ENCODE peak calls at places on chromosomes 2 and 18, in four cellular contexts. M is AG10803, R is thoracic aorta, N is endodermal cell. H is an unnamed sample.

GRCh38 chr2:223469270-223470057 is 132.7 kb downstream of the SCG2 start:
- DNase-seq in R (peak), M (peak), N (no peak), H (peak)

GRCh38 chr2:27776097-27776496 is 4.6 kb downstream of the MRPL33 start:
- DNase-seq in M (peak), R (no peak), N (no peak), H (no peak)

GRCh38 chr2:58939388-58939787 is 698.3 kb upstream of the FANCL start:
- DNase-seq in M (peak), R (no peak), N (no peak), H (no peak)

GRCh38 chr18:22695674-22696073 is 237.5 kb upstream of the RBBP8 start:
- DNase-seq in M (no peak), R (no peak), N (no peak), H (no peak)

GRCh38 chr2:195051401-195051800 is 605.6 kb upstream of the SLC39A10 start:
- DNase-seq in M (no peak), N (no peak), R (no peak), H (peak)

GRCh38 chr2:158998486-158999248 is 30.2 kb downstream of the TANC1 start:
- DNase-seq in M (peak), R (peak), N (no peak), H (no peak)

GRCh38 chr2:233977296-233977837 is 60.2 kb downstream of the TRPM8 start:
- DNase-seq in N (peak), R (no peak), M (no peak), H (no peak)

GRCh38 chr2:99169534-99169933 is 11.3 kb downstream of the MITD1 start:
- DNase-seq in R (no peak), M (no peak), N (no peak), H (no peak)

GRCh38 chr2:30136729-30137444 is 9.9 kb upstream of the YPEL5 start:
- DNase-seq in N (no peak), R (no peak), M (no peak), H (no peak)

GRCh38 chr2:238106698-238107524 is 6.8 kb downstream of the ESPNL start:
- DNase-seq in M (no peak), N (peak), R (no peak), H (no peak)

GRCh38 chr2:238104521-238105311 is 4.6 kb downstream of the ESPNL start:
- DNase-seq in M (no peak), N (peak), R (no peak), H (no peak)

GRCh38 chr2:238106339-238106697 is 6.2 kb downstream of the ESPNL start:
- DNase-seq in N (peak), R (no peak), M (no peak), H (no peak)

GRCh38 chr2:238104071-238104511 is 4.0 kb downstream of the ESPNL start:
- DNase-seq in N (peak), M (no peak), R (no peak), H (no peak)

DNA sequence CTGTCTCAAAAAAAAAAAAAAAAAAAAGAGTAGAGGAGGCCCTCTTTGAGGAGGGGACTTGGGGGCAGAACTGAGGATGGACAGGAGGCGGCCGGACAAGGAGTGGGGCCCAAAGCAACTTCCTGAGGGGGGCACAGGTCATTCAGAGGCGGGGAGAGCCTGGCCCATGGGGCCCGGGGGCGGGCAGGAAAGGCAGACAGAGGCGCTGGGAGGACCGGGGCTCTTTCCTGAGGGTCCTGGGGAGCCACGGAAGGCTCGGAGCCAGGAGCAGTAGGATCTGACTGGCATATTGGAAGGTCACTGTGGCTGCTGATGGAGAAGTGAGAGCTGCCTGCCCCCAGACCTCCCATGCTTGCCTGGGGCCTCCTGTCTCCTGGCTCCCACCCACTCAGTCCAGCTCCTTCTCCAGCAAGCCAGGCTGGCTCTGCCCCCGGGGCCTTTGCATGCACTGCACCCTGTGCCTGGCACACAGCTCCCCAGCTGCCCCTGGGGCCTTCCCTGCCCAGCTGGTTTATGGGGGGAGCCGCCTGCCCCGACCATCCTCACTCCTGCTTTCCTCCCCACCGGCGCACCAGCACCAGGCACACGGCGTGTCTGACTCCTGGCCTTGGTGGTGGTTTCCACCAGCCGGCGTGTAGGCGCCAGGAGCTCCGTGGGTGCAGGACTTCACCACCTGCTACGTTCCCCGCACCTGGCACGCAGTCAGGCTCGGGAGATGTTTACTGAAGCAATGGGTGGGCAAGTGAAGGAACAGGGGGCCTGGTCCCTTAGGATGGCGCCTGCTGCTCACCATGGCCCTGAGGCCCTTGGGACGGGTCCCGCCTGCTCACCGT is 5.6 kb downstream of the ESPNL start:
- DNase-seq in N (peak), R (peak), M (no peak), H (no peak)
- H3K4me3 ChIP-seq in N (no peak), R (no peak), M (no peak), H (no peak)

GRCh38 chr2:208265807-208266640 is at the start of gene PIKFYVE:
- DNase-seq in R (peak), N (peak), M (peak), H (peak)
- TF ChIP-seq CTCF in R (no peak), N (no peak), M (no peak), H (no peak)

GRCh38 chr18:3256693-3257626 is 5.0 kb upstream of the MYL12B start:
- DNase-seq in R (no peak), M (peak), N (no peak), H (peak)
- H3K4me3 ChIP-seq in R (peak), M (no peak), N (peak), H (no peak)

GRCh38 chr2:82344670-82345069 is 2040.1 kb upstream of the LRRTM1 start:
- DNase-seq in N (peak), R (no peak), M (no peak), H (no peak)
- TF ChIP-seq CTCF in N (peak), R (no peak), M (no peak), H (no peak)

GRCh38 chr2:23708771-23709170 is 218.2 kb downstream of the ATAD2B start:
- DNase-seq in N (no peak), M (no peak), R (no peak), H (no peak)

GRCh38 chr2:23706613-23707078 is 220.3 kb downstream of the ATAD2B start:
- DNase-seq in N (no peak), M (no peak), R (no peak), H (no peak)

GRCh38 chr2:23707096-23707495 is 219.8 kb downstream of the ATAD2B start:
- DNase-seq in M (no peak), N (no peak), R (no peak), H (no peak)

GRCh38 chr2:23703583-23704385 is 223.1 kb downstream of the ATAD2B start:
- DNase-seq in R (no peak), N (peak), M (peak), H (peak)

DNA sequence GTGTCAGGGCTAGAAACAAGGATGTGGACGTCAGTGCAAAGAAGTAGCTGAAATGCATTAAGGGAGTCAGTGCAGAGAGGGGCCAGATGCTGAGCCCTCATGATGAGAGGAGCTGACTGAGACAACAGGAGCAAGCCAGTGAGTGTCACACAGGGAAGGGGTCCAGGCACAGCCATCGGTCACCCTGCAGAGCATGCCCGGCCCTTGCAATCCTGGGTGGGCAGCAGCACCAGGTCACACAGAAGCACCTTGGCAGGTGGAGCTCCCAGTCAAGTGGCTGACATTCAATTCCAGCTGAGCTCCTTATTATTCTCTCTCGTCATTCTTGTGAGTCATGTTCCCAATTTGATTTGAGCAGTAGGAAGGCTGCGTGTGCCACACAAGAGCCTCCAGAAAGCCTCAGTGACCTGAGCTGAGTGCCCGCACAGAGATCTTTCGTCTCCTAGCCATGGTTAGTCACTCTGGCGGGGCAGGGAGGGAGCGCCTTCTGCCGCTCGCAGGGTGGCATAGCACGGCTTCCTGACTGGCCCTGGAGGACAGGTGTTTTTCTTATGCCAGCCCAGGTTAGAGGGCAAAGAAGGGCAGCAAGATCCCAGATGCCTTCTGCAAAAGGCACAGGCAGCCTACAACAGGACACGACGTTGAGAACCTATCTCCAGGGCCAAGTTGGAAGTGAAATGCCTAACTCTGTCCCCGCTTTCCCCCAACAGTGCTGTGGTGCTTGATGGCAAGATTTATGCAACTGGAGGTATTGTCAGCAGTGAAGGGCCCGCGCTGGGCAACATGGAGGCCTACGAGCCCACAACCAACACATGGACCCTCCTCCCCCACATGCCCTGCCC is 220.9 kb downstream of the ATAD2B start:
- DNase-seq in M (no peak), N (peak), R (no peak), H (no peak)
- H3K4me3 ChIP-seq in M (no peak), N (no peak), R (no peak), H (no peak)

GRCh38 chr2:190327995-190328394 is 8.4 kb upstream of the HIBCH start:
- DNase-seq in N (no peak), R (no peak), M (no peak), H (no peak)

GRCh38 chr2:190325588-190325987 is 6.0 kb upstream of the HIBCH start:
- DNase-seq in N (no peak), M (no peak), R (no peak), H (no peak)

GRCh38 chr2:190333928-190334327 is 9.5 kb upstream of the INPP1 start:
- DNase-seq in N (no peak), R (no peak), M (no peak), H (no peak)

GRCh38 chr2:190333395-190333794 is 10.0 kb upstream of the INPP1 start:
- DNase-seq in M (no peak), N (no peak), R (no peak), H (no peak)

GRCh38 chr2:190328748-190329147 is 9.1 kb upstream of the HIBCH start:
- DNase-seq in N (no peak), R (no peak), M (peak), H (peak)
- TF ChIP-seq CTCF in N (peak), R (no peak), M (peak), H (peak)

GRCh38 chr18:32734442-32734841 is 38.4 kb downstream of the KLHL14 start:
- DNase-seq in M (no peak), R (no peak), N (no peak), H (no peak)

GRCh38 chr18:32732165-32732564 is 40.7 kb downstream of the KLHL14 start:
- DNase-seq in N (no peak), M (no peak), R (no peak), H (no peak)

GRCh38 chr18:32735781-32736180 is 37.0 kb downstream of the KLHL14 start:
- DNase-seq in N (no peak), R (no peak), M (peak), H (no peak)

GRCh38 chr18:32730620-32731021 is 42.2 kb downstream of the KLHL14 start:
- DNase-seq in R (no peak), M (peak), N (no peak), H (peak)

GRCh38 chr18:32730068-32730467 is 42.8 kb downstream of the KLHL14 start:
- DNase-seq in M (no peak), N (no peak), R (no peak), H (no peak)
- H3K4me3 ChIP-seq in M (peak), N (no peak), R (peak), H (peak)

GRCh38 chr2:62016957-62017356 is 111.5 kb downstream of the COMMD1 start:
- DNase-seq in R (no peak), N (no peak), M (no peak), H (no peak)

GRCh38 chr2:62010632-62011276 is 105.3 kb downstream of the COMMD1 start:
- DNase-seq in M (no peak), N (no peak), R (no peak), H (no peak)

GRCh38 chr2:62014102-62014501 is 108.6 kb downstream of the COMMD1 start:
- DNase-seq in R (peak), N (no peak), M (peak), H (peak)
- TF ChIP-seq CTCF in R (peak), N (peak), M (peak), H (peak)

DNA sequence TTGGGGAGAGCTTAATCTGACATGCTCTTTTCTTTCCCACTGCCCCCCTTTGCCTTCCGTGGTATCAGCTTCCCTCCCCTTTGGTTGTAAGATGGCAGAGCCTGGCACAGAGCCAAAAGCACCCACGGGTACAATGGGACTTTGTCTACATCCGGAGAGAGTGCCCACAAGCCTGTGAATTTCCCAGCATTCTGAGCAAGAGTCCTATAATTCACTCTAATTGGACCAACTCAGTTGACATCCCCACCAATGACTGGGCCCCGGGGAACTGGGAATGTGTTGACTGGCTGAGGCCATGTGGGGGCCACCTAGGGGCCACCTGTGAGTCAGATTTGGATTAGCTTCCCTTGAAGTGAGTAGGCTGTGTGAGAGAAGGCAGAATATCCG is 20.1 kb upstream of the C2orf72 start:
- DNase-seq in R (no peak), N (no peak), M (no peak), H (no peak)
- H3K4me3 ChIP-seq in R (no peak), N (no peak), M (no peak), H (no peak)

GRCh38 chr18:54335638-54336173 is 22.0 kb downstream of the STARD6 start:
- DNase-seq in N (no peak), M (no peak), R (no peak), H (no peak)

GRCh38 chr18:54329787-54330186 is 27.9 kb downstream of the STARD6 start:
- DNase-seq in N (no peak), M (no peak), R (no peak), H (no peak)

GRCh38 chr18:54327818-54328217 is 29.8 kb downstream of the STARD6 start:
- DNase-seq in N (no peak), M (no peak), R (no peak), H (no peak)

GRCh38 chr18:54330768-54331548 is 26.7 kb downstream of the STARD6 start:
- DNase-seq in N (no peak), R (no peak), M (no peak), H (no peak)
- TF ChIP-seq CTCF in N (no peak), R (no peak), M (peak), H (no peak)